ENCODE peak calls at places on chromosomes 11 and 22, in eight cellular contexts. F is fibroblast of gingiva; U is endothelial cell; Q is stimulated activated CD8-positive, alpha-beta memory T cell treated with anti-CD3 and anti-CD28 coated beads, Interleukin-4, amount 100 ng/mL, for 1 hour; H is activated T-cell treated with anti-CD3 and anti-CD28 coated beads, Interleukin-2, amount 50 U/mL, for 72 hours; V is neuronal stem cell; D is heart right ventricle; J is lower leg skin. O is an unnamed sample.

GRCh38 chr22:37242395-37242918 is 1.6 kb downstream of the RAC2 start:
- DNase-seq in U (no peak), F (no peak), D (peak), J (peak), H (peak), Q (peak), V (no peak), O (peak)

GRCh38 chr22:37678372-37678771 is 2.9 kb downstream of the LGALS1 start:
- DNase-seq in H (no peak), D (no peak), U (no peak), Q (no peak), V (no peak), F (no peak), J (no peak), O (no peak)

GRCh38 chr11:74702383-74703007 is 28.7 kb downstream of the CHRDL2 start:
- DNase-seq in F (peak), U (peak), D (peak), Q (peak), H (peak), V (peak), J (no peak), O (peak)

GRCh38 chr22:37633082-37633692 is 6.3 kb upstream of the SH3BP1 start:
- DNase-seq in V (no peak), D (no peak), F (no peak), H (peak), J (no peak), U (no peak), Q (no peak), O (peak)

GRCh38 chr11:86245369-86246292 is 1.1 kb downstream of the EED start:
- DNase-seq in F (peak), Q (no peak), J (no peak), D (no peak), H (peak), U (peak), V (peak), O (peak)

GRCh38 chr11:47160753-47161133 is 15.9 kb downstream of the ARFGAP2 start:
- DNase-seq in H (no peak), D (no peak), U (no peak), V (no peak), F (no peak), Q (no peak), J (no peak), O (no peak)

GRCh38 chr22:23070418-23071162 is at the start of gene GNAZ:
- DNase-seq in U (peak), J (peak), H (no peak), F (no peak), Q (no peak), V (peak), D (no peak), O (peak)

GRCh38 chr11:134442246-134442645 is 30.2 kb upstream of the B3GAT1 start:
- DNase-seq in H (no peak), V (no peak), F (no peak), U (no peak), D (no peak), Q (no peak), J (no peak), O (no peak)

GRCh38 chr11:129314381-129314780 is 61.3 kb upstream of the BARX2 start:
- DNase-seq in Q (no peak), J (no peak), U (no peak), F (no peak), V (no peak), H (no peak), D (no peak), O (no peak)

GRCh38 chr11:44941286-44942021 is 9.2 kb downstream of the TP53I11 start:
- DNase-seq in Q (no peak), J (no peak), F (no peak), U (no peak), D (no peak), V (no peak), H (no peak), O (no peak)

GRCh38 chr22:29073618-29074275 is 912 bp downstream of the KREMEN1 start:
- DNase-seq in U (peak), H (peak), F (peak), Q (no peak), D (peak), J (peak), V (no peak), O (peak)

GRCh38 chr22:36862251-36863242 is 1.7 kb downstream of the NCF4 start:
- DNase-seq in F (no peak), U (no peak), Q (no peak), J (peak), H (no peak), V (no peak), D (peak), O (peak)

GRCh38 chr22:36453266-36453607 is 28.2 kb downstream of the TXN2 start:
- DNase-seq in D (no peak), F (no peak), V (no peak), J (no peak), U (no peak), Q (no peak), H (no peak), O (no peak)

GRCh38 chr22:43042101-43042780 is 27.3 kb upstream of the PACSIN2 start:
- DNase-seq in U (no peak), H (no peak), Q (no peak), J (no peak), V (no peak), F (peak), D (no peak), O (no peak)

GRCh38 chr11:69962152-69962551 is 116.0 kb upstream of the ANO1 start:
- DNase-seq in U (no peak), Q (no peak), F (no peak), H (no peak), V (no peak), D (no peak), J (no peak), O (no peak)

GRCh38 chr22:50710221-50710620 is 27.8 kb upstream of the ACR start:
- DNase-seq in D (no peak), U (no peak), V (no peak), J (no peak), H (no peak), F (no peak), Q (no peak), O (no peak)

GRCh38 chr11:12433571-12434061 is 56.2 kb downstream of the PARVA start:
- DNase-seq in V (no peak), U (no peak), D (no peak), H (no peak), F (peak), J (peak), Q (no peak), O (no peak)